ENCODE peak calls at places on chromosomes 5 and 9, in eight cellular contexts. U is stimulated activated naive B cell treated with anti-CD40 and anti-IgM and Interleukin-4, amounts not matched to agents 10 μg/mL and 1 μg/mL and 100 μg/mL, for 72 hours; I is NCI-H460; D is progenitor cell of endocrine pancreas; S is choroid plexus epithelial cell; G is non-pigmented ciliary epithelial cell; H is left colon; V is dermis blood vessel endothelial cell. P is an unnamed sample.

GRCh38 chr5:137040641-137041340 is 458.3 kb downstream of the SPOCK1 start:
- DNase-seq in I (no peak), V (no peak), G (no peak), U (no peak), D (no peak), S (no peak), H (no peak), P (no peak)

GRCh38 chr5:66410056-66410455 is 186.1 kb upstream of the MAST4 start:
- DNase-seq in H (no peak), G (no peak), U (no peak), S (no peak), V (peak; percentile 10), I (no peak), D (no peak), P (no peak)

GRCh38 chr9:134993996-134994720 is 76.4 kb upstream of the FCN1 start:
- DNase-seq in H (peak; percentile 12), D (no peak), I (no peak), V (no peak), S (no peak), U (no peak), G (no peak), P (no peak)

GRCh38 chr5:115375922-115376321 is 79.5 kb upstream of the CCDC112 start:
- DNase-seq in I (no peak), D (no peak), H (no peak), G (no peak), S (peak; percentile 43), U (no peak), V (no peak), P (peak; percentile 57)

GRCh38 chr9:129549684-129550083 is 71.2 kb downstream of the C9orf50 start:
- DNase-seq in G (no peak), D (peak; percentile 31), V (peak; percentile 20), U (no peak), I (no peak), S (peak; percentile 73), H (no peak), P (peak; percentile 68)

GRCh38 chr9:124110307-124110915 is 98.8 kb downstream of the LHX2 start:
- DNase-seq in V (peak; percentile 78), I (peak; percentile 73), S (peak; percentile 74), G (no peak), H (peak; percentile 35), U (no peak), D (peak; percentile 78), P (peak; percentile 71)

GRCh38 chr5:143019614-143020515 is 249.7 kb downstream of the ARHGAP26 start:
- DNase-seq in S (peak; percentile 46), H (no peak), I (no peak), U (no peak), G (no peak), D (no peak), V (no peak), P (peak; percentile 69)

GRCh38 chr5:56350595-56351170 is 117.6 kb upstream of the ANKRD55 start:
- DNase-seq in I (peak; percentile 56), S (peak; percentile 63), D (no peak), U (no peak), V (peak; percentile 97), H (peak; percentile 32), G (no peak), P (peak; percentile 89)

GRCh38 chr5:133075572-133076536 is 24.0 kb downstream of the HSPA4 start:
- DNase-seq in G (no peak), U (no peak), H (no peak), D (no peak), S (no peak), V (no peak), I (no peak), P (peak; percentile 49)

GRCh38 chr5:9462109-9462508 is 83.8 kb downstream of the SEMA5A start:
- DNase-seq in V (no peak), S (no peak), H (no peak), U (no peak), G (no peak), D (no peak), I (no peak), P (no peak)

GRCh38 chr5:171309526-171310333 is 682 bp downstream of the TLX3 start:
- DNase-seq in S (no peak), G (no peak), D (no peak), V (no peak), I (no peak), U (no peak), H (peak; percentile 30), P (no peak)

GRCh38 chr5:173984218-173984617 is 4.8 kb upstream of the C5orf47 start:
- DNase-seq in H (no peak), D (no peak), V (peak; percentile 50), U (no peak), S (peak; percentile 66), G (no peak), I (no peak), P (peak; percentile 23)

GRCh38 chr9:78023003-78023741 is 8.4 kb downstream of the GNAQ start:
- DNase-seq in V (peak; percentile 55), D (no peak), I (no peak), H (no peak), S (peak; percentile 91), U (no peak), G (peak; percentile 69), P (peak; percentile 80)

GRCh38 chr5:51201024-51201423 is 182.2 kb upstream of the ISL1 start:
- DNase-seq in V (no peak), D (no peak), I (no peak), S (no peak), G (no peak), U (no peak), H (peak; percentile 48), P (no peak)

GRCh38 chr9:34413229-34413852 is 36.6 kb upstream of the MYORG start:
- DNase-seq in D (peak; percentile 64), U (no peak), G (peak; percentile 9), H (no peak), V (peak; percentile 72), I (peak; percentile 26), S (peak; percentile 65), P (peak; percentile 54)

GRCh38 chr5:169808118-169808581 is 171.1 kb downstream of the DOCK2 start:
- DNase-seq in D (no peak), G (no peak), H (no peak), U (no peak), S (no peak), I (no peak), V (no peak), P (no peak)

GRCh38 chr9:87613265-87614111 is 112.4 kb upstream of the CTSL start:
- DNase-seq in G (no peak), V (no peak), U (no peak), D (no peak), H (no peak), I (no peak), S (peak; percentile 41), P (no peak)

GRCh38 chr5:153965102-153965645 is 73.5 kb downstream of the FAM114A2 start:
- DNase-seq in D (peak; percentile 58), V (peak; percentile 73), U (peak; percentile 26), I (peak; percentile 71), G (peak; percentile 10), S (peak; percentile 74), H (no peak), P (peak; percentile 59)

GRCh38 chr5:6734243-6734695 is 21.0 kb downstream of the TENT4A start:
- DNase-seq in U (no peak), G (no peak), I (no peak), V (no peak), H (no peak), D (no peak), S (peak; percentile 36), P (no peak)

GRCh38 chr5:59999056-59999455 is 105.5 kb upstream of the PDE4D start:
- DNase-seq in D (no peak), H (no peak), U (no peak), V (no peak), S (peak; percentile 94), I (no peak), G (peak; percentile 59), P (peak; percentile 6)

GRCh38 chr5:86861514-86861913 is 243.8 kb downstream of the COX7C start:
- DNase-seq in U (no peak), G (no peak), V (no peak), S (no peak), H (no peak), I (no peak), D (no peak), P (no peak)

GRCh38 chr9:136947955-136948510 is 3.0 kb downstream of the C8G start:
- DNase-seq in S (peak; percentile 51), H (peak; percentile 56), D (no peak), G (no peak), V (peak; percentile 63), I (peak; percentile 53), U (no peak), P (peak; percentile 50)

GRCh38 chr5:68054625-68055024 is 160.9 kb upstream of the PIK3R1 start:
- DNase-seq in D (no peak), H (no peak), V (no peak), S (no peak), U (no peak), I (no peak), G (no peak), P (no peak)

GRCh38 chr5:109688999-109689739 is 558 bp upstream of the MAN2A1 start:
- DNase-seq in S (peak; percentile 92), U (peak; percentile 80), I (peak; percentile 89), G (no peak), V (peak; percentile 94), D (peak; percentile 68), H (peak; percentile 85), P (peak; percentile 88)

GRCh38 chr5:152104211-152104610 is 179.6 kb upstream of the GLRA1 start:
- DNase-seq in D (no peak), V (no peak), I (no peak), S (no peak), H (no peak), U (no peak), G (no peak), P (no peak)

GRCh38 chr5:170273968-170274710 is 23.4 kb downstream of the LCP2 start:
- DNase-seq in I (no peak), U (peak; percentile 58), G (no peak), H (no peak), D (no peak), S (peak; percentile 40), V (peak; percentile 26), P (peak; percentile 24)

GRCh38 chr5:35813456-35813855 is 43.2 kb upstream of the IL7R start:
- DNase-seq in V (no peak), S (peak; percentile 22), I (no peak), D (no peak), U (no peak), G (no peak), H (no peak), P (no peak)

GRCh38 chr9:131366745-131367401 is 27.0 kb upstream of the PRRC2B start:
- DNase-seq in V (peak; percentile 65), I (no peak), U (no peak), G (no peak), D (peak; percentile 30), H (no peak), S (peak; percentile 75), P (peak; percentile 80)

GRCh38 chr9:133935328-133936040 is 56.6 kb downstream of the VAV2 start:
- DNase-seq in I (no peak), H (peak; percentile 52), G (peak; percentile 19), S (peak; percentile 60), U (no peak), V (peak; percentile 81), D (no peak), P (peak; percentile 82)

GRCh38 chr9:32565967-32566366 is 7.0 kb downstream of the NDUFB6 start:
- DNase-seq in I (no peak), U (no peak), G (no peak), D (no peak), V (no peak), S (no peak), H (no peak), P (no peak)

GRCh38 chr9:104808030-104808614 is 44.2 kb downstream of the NIPSNAP3B start:
- DNase-seq in S (peak; percentile 77), V (peak; percentile 76), H (no peak), D (no peak), G (no peak), U (no peak), I (no peak), P (no peak)

GRCh38 chr5:6181147-6181729 is 197.1 kb downstream of the MED10 start:
- DNase-seq in G (no peak), S (no peak), U (no peak), I (no peak), D (no peak), H (no peak), V (no peak), P (no peak)

GRCh38 chr9:129140397-129141065 is 29.3 kb downstream of the PTPA start:
- DNase-seq in D (peak; percentile 30), H (peak; percentile 54), U (no peak), I (peak; percentile 41), G (no peak), V (peak; percentile 55), S (peak; percentile 66), P (peak; percentile 67)

P was measured in fibroblast of villous mesenchyme.